ENCODE peak calls at places on chromosomes 2 and 18, in five cellular contexts. I, J, H, M and Y are unnamed samples.

GRCh38 chr2:148237911-148238310 is 217.0 kb downstream of the MBD5 start:
- DNase-seq in I (no peak), J (no peak), H (no peak), M (peak; percentile 36), Y (no peak)

GRCh38 chr2:229416116-229416694 is 145.1 kb upstream of the PID1 start:
- DNase-seq in I (peak; percentile 85), J (no peak), H (peak; percentile 98), M (peak; percentile 94), Y (no peak)

GRCh38 chr2:218908721-218909619 is 28.3 kb downstream of the WNT10A start:
- DNase-seq in I (peak; percentile 87), J (peak; percentile 96), H (peak; percentile 88), M (peak; percentile 91), Y (peak; percentile 37)

GRCh38 chr2:138922973-138923563 is 142.9 kb upstream of the NXPH2 start:
- DNase-seq in I (peak; percentile 27), J (peak; percentile 43), H (peak; percentile 50), M (peak; percentile 19), Y (no peak)

GRCh38 chr2:202883987-202884675 is 12.6 kb upstream of the ICA1L start:
- DNase-seq in I (no peak), J (no peak), H (peak; percentile 68), M (peak; percentile 7), Y (no peak)

GRCh38 chr2:122194546-122194945 is 439.1 kb downstream of the TSN start:
- DNase-seq in I (no peak), J (no peak), H (peak; percentile 66), M (no peak), Y (no peak)

GRCh38 chr2:203340791-203341487 is 12.7 kb downstream of the ABI2 start:
- DNase-seq in I (peak; percentile 84), J (no peak), H (peak; percentile 85), M (peak; percentile 80), Y (peak; percentile 55)

GRCh38 chr18:46732201-46732600 is 24.7 kb downstream of the ST8SIA5 start:
- DNase-seq in I (no peak), J (no peak), H (no peak), M (no peak), Y (no peak)

GRCh38 chr2:128502638-128503246 is 184.1 kb upstream of the HS6ST1 start:
- DNase-seq in I (no peak), J (no peak), H (no peak), M (no peak), Y (no peak)

GRCh38 chr18:69680128-69680527 is 267.5 kb downstream of the CD226 start:
- DNase-seq in I (no peak), J (no peak), H (no peak), M (no peak), Y (no peak)

GRCh38 chr2:166351319-166351718 is 24.4 kb downstream of the SCN9A start:
- DNase-seq in I (no peak), J (no peak), H (peak; percentile 24), M (peak; percentile 56), Y (no peak)

GRCh38 chr2:60527762-60528161 is 25.7 kb downstream of the BCL11A start:
- DNase-seq in I (no peak), J (no peak), H (no peak), M (peak; percentile 72), Y (peak; percentile 53)

GRCh38 chr18:37962316-37962966 is 396.8 kb upstream of the CELF4 start:
- DNase-seq in I (no peak), J (no peak), H (no peak), M (no peak), Y (no peak)

GRCh38 chr2:47771211-47771610 is 11.7 kb upstream of the MSH6 start:
- DNase-seq in I (peak; percentile 70), J (no peak), H (peak; percentile 99), M (peak; percentile 94), Y (peak; percentile 73)

GRCh38 chr2:172395503-172395902 is 31.9 kb upstream of the ITGA6 start:
- DNase-seq in I (no peak), J (no peak), H (no peak), M (no peak), Y (no peak)

GRCh38 chr2:172402184-172402583 is 25.2 kb upstream of the ITGA6 start:
- DNase-seq in I (no peak), J (no peak), H (no peak), M (no peak), Y (no peak)

GRCh38 chr2:172397136-172397825 is 30.1 kb upstream of the ITGA6 start:
- DNase-seq in I (no peak), J (no peak), H (no peak), M (peak; percentile 10), Y (peak; percentile 14)

GRCh38 chr2:172399765-172400164 is 27.6 kb upstream of the ITGA6 start:
- DNase-seq in I (no peak), J (no peak), H (no peak), M (no peak), Y (no peak)

DNA sequence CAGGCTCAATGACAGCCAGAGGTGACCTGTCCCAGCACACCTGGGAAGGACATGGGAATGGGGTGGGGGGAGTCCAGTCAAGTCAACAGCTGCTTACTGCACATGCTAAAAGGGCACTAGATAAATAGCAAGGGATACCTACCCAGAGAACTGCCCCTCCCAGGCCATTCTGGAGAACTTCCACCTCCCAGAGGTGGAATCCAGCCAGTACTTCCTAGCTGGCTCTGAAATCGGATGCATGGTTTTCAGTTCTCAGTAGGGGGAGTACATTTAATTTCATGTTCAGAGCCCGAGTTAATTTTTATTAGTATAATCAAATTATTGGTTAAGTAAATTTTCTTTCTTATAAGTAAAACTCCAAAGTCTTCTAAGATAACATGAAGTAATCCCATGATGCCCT is 28.9 kb upstream of the ITGA6 start:
- DNase-seq in I (no peak), J (no peak), H (no peak), M (no peak), Y (no peak)
- TF ChIP-seq CTCF in I (no peak), J (no peak), H (no peak), M (no peak), Y (no peak)

GRCh38 chr18:24630346-24630880 is 170.0 kb downstream of the HRH4 start:
- DNase-seq in I (no peak), J (no peak), H (no peak), M (no peak), Y (no peak)
- TF ChIP-seq CTCF in I (no peak), J (no peak), H (no peak), M (no peak), Y (no peak)

GRCh38 chr18:79657342-79657996 is 22.1 kb upstream of the CTDP1 start:
- DNase-seq in I (no peak), J (no peak), H (no peak), M (no peak), Y (no peak)
- TF ChIP-seq CTCF in I (no peak), J (no peak), H (no peak), M (no peak), Y (no peak)

GRCh38 chr18:58784601-58785137 is 80.0 kb upstream of the ZNF532 start:
- DNase-seq in I (no peak), J (no peak), H (peak; percentile 19), M (no peak), Y (no peak)
- TF ChIP-seq CTCF in I (no peak), J (no peak), H (no peak), M (no peak), Y (no peak)

GRCh38 chr2:108707300-108707699 is 12.0 kb upstream of the RANBP2 start:
- DNase-seq in I (no peak), J (no peak), H (no peak), M (no peak), Y (no peak)
- TF ChIP-seq CTCF in I (no peak), J (no peak), H (no peak), M (no peak), Y (no peak)

DNA sequence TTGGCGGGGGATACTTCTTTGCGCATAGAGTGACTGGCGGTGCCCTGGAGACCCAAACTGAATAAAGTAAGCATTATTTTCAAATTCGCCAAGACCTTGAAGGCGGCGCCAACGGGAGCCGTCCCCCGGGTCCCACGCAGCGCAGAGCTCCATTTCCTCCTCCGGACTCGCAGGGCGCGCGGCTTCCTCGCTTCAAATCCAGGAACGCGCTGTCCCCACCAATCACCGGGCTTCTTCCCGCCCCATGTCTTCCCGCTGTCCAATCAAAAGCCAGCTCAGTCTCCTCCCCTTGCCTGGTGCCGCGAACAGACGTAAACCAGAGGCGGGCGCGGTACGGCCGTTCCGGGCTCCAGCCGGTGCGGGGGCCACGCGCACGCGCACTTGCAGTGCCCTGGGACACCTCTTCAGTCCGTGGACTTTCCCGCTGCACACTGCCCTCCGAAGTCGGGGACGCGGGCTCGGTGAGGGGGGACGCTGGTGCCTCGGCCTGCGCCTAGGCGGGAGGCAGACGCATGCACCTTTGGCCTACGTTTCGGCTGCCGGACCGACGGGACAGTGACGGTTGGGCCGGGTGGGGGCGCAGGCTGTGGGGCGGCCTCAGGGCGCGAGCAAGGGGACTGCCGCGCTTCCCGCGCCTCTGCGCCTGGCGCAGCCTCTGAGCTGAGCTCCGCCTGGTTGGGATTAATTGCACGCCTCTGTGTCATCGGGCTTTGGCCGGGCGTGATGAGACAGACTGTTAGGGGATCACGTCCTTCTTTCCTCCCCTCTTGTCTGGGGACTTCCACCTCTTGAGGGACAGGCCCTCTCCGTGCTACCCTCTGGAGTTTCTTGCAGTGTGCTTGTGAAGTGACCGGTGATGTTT is at the start of gene CEP192:
- DNase-seq in I (peak; percentile 98), J (peak; percentile 98), H (peak; percentile 99), M (peak; percentile 99), Y (peak; percentile 93)
- TF ChIP-seq CTCF in I (no peak), J (peak; percentile 15), H (no peak), M (no peak), Y (no peak)

GRCh38 chr2:118496467-118496866 is 351.0 kb downstream of the EN1 start:
- DNase-seq in I (no peak), J (no peak), H (no peak), M (no peak), Y (no peak)

GRCh38 chr2:118490323-118490722 is 357.1 kb downstream of the EN1 start:
- DNase-seq in I (no peak), J (no peak), H (no peak), M (no peak), Y (no peak)

GRCh38 chr2:118489712-118490255 is 357.7 kb downstream of the EN1 start:
- DNase-seq in I (no peak), J (no peak), H (no peak), M (no peak), Y (no peak)

GRCh38 chr2:118495278-118495677 is 352.2 kb downstream of the EN1 start:
- DNase-seq in I (peak; percentile 1), J (no peak), H (no peak), M (no peak), Y (no peak)

DNA sequence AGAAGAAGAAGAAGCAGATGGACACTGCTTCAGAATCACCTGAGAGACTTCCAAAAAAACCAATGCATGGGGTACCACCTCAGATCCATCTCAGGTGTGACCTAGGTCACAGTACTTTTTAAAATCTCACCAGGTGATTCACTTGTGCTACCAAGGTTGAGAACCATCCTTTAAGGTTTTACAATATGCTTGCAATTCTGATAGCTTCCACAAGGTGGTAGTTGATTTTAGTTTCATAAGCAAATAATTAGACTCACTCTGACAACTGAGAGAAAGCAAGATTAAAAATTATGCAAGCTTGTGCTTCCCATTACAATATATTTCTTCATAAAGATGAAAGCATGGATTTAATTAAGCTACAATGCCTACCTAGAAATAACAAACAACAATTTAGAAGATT is 355.1 kb downstream of the EN1 start:
- DNase-seq in I (peak; percentile 40), J (peak; percentile 48), H (peak; percentile 63), M (peak; percentile 64), Y (no peak)
- TF ChIP-seq CTCF in I (peak; percentile 17), J (peak; percentile 57), H (peak; percentile 44), M (peak; percentile 34), Y (peak; percentile 25)